ENCODE peak calls at places on chromosomes 13 and 19, in ten cellular contexts. L, X, W, P, H, U, I, G, E and N are unnamed samples.

GRCh38 chr19:2663920-2664571 is 38.4 kb downstream of the GNG7 start:
- DNase-seq in L (peak; percentile 47), X (no peak), W (no peak), P (no peak), H (peak; percentile 20), U (no peak), I (peak; percentile 91), G (no peak), E (no peak), N (no peak)

GRCh38 chr13:107807306-107808073 is 407.8 kb downstream of the LIG4 start:
- DNase-seq in L (no peak), X (no peak), W (no peak), P (no peak), H (no peak), U (no peak), I (no peak), G (no peak), E (no peak), N (no peak)

GRCh38 chr19:16944626-16945363 is 56.0 kb downstream of the F2RL3 start:
- DNase-seq in L (peak; percentile 20), X (no peak), W (no peak), P (no peak), H (no peak), U (no peak), I (peak; percentile 81), G (no peak), E (no peak), N (no peak)

GRCh38 chr13:49241296-49241695 is 6.4 kb upstream of the CDADC1 start:
- DNase-seq in L (no peak), X (no peak), W (no peak), P (no peak), H (no peak), U (no peak), I (no peak), G (no peak), E (no peak), N (no peak)

GRCh38 chr13:57988276-57988675 is 356.7 kb downstream of the PCDH17 start:
- DNase-seq in L (no peak), X (no peak), W (no peak), P (no peak), H (no peak), U (no peak), I (no peak), G (no peak), E (no peak), N (no peak)

GRCh38 chr19:14530005-14530348 is 583 bp downstream of the TECR start:
- DNase-seq in L (no peak), X (no peak), W (no peak), P (no peak), H (no peak), U (no peak), I (no peak), G (no peak), E (no peak), N (no peak)

GRCh38 chr19:13959962-13960862 is 7.9 kb downstream of the DCAF15 start:
- DNase-seq in L (no peak), X (no peak), W (no peak), P (no peak), H (no peak), U (peak; percentile 49), I (no peak), G (no peak), E (no peak), N (no peak)

GRCh38 chr19:10344780-10345179 is 5.4 kb upstream of the ICAM3 start:
- DNase-seq in L (no peak), X (no peak), W (no peak), P (no peak), H (no peak), U (no peak), I (no peak), G (no peak), E (peak; percentile 39), N (no peak)

GRCh38 chr13:100584901-100585300 is 3.7 kb downstream of the GGACT start:
- DNase-seq in L (no peak), X (no peak), W (no peak), P (no peak), H (no peak), U (no peak), I (no peak), G (no peak), E (no peak), N (no peak)

GRCh38 chr19:8231073-8231604 is 22.0 kb downstream of the CERS4 start:
- DNase-seq in L (no peak), X (no peak), W (no peak), P (no peak), H (no peak), U (no peak), I (no peak), G (no peak), E (no peak), N (no peak)

GRCh38 chr19:46697142-46697960 is 19.6 kb downstream of the PRKD2 start:
- DNase-seq in L (peak; percentile 94), X (peak; percentile 93), W (no peak), P (peak; percentile 79), H (peak; percentile 91), U (peak; percentile 82), I (peak; percentile 91), G (peak; percentile 80), E (peak; percentile 49), N (no peak)

GRCh38 chr19:18401580-18402112 is 4.2 kb upstream of the LRRC25 start:
- DNase-seq in L (no peak), X (no peak), W (no peak), P (peak; percentile 67), H (peak; percentile 83), U (no peak), I (peak; percentile 84), G (no peak), E (peak; percentile 69), N (peak; percentile 74)

GRCh38 chr19:34269081-34269480 is 14.7 kb downstream of the GARRE1 start:
- DNase-seq in L (no peak), X (no peak), W (no peak), P (no peak), H (peak; percentile 93), U (no peak), I (no peak), G (no peak), E (no peak), N (peak; percentile 57)

GRCh38 chr19:37896142-37896541 is 10.3 kb downstream of the WDR87 start:
- DNase-seq in L (no peak), X (no peak), W (no peak), P (no peak), H (no peak), U (no peak), I (no peak), G (no peak), E (no peak), N (no peak)

DNA sequence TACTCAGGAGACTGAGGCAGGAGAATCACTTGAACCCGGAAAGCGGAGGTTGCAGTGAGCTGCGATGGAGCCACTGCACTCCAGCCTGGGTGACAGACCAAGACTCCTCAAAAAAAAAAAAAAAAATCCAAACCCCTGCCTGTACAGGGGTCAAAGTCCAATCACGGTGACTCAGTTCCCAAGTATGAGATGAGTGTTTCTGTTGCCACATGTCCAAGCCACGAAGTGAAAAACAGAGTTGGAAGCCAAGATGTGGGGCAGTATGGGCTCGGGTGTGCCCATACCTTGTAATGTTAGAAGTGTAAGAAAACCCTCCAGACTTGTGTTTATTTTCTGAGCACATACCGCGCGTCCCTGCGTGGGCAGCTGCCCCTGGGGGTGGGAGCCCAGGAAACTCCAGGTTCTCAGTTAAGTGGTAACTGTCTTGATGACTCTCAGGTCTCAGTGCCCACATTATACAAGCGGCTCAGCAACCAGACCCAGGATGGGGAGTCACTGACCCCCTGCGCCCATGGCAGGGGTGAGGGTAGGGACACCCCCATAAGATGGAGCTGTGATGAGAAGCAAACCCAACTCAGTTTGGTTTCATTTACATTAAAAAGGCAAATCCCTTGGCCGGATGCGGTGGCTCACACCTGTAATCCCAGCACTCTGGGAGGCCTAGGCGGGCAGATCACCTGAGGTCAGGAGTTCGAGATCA is 1.2 kb upstream of the GPX4 start:
- DNase-seq in L (peak; percentile 64), X (peak; percentile 83), W (no peak), P (peak; percentile 82), H (peak; percentile 82), U (no peak), I (no peak), G (peak; percentile 95), E (peak; percentile 100), N (no peak)
- TF ChIP-seq POLR2A in L (no peak), X (no peak), W (no peak), P (no peak), H (no peak), U (no peak), I (no peak), G (no peak), E (peak; percentile 58), N (no peak)

DNA sequence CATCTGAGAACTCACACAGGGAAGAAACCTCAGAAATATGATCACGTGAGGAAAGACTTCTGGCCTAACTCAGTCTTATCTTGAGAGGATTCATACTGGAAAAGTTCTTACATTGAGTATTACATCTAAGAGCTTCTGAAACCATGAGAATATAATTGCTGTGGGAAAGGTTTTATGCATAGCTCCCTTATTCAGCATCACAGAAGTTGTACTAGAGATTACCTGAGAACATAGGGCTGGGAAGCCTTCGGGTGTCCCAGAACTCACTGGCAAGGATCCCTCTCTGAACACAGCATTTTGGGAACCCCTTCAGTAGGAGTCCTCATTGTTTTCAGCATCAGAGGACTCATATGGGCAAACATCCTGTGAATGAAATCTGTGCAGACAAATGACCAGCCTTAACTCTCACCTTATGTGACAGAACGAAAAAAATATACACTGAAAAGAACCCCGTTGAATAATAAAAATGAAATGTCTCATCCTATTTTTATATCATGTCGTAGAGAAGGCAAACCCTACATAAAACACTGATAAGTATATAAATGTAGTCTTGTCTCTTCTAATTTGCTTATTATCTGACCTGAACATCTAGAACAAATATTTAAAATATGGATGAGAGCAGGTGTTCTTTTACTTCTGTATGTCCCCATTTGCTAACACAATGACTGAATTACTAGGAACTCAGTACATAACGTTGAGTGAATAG is 14.2 kb downstream of the ZNF274 start:
- DNase-seq in L (no peak), X (no peak), W (no peak), P (no peak), H (no peak), U (no peak), I (no peak), G (no peak), E (peak; percentile 13), N (no peak)
- H3K9me3 ChIP-seq in L (peaks cover 100% of the 10 kb centered on the region), X (peaks cover 59% of the 10 kb centered on the region), W (peaks cover 100% of the 10 kb centered on the region), P (peaks cover 100% of the 10 kb centered on the region), H (no peaks in the 10 kb centered on the region), U (peaks cover 97% of the 10 kb centered on the region), I (peaks cover 59% of the 10 kb centered on the region), G (peaks cover 41% of the 10 kb centered on the region), E (peaks cover 88% of the 10 kb centered on the region), N (peaks cover 57% of the 10 kb centered on the region)

GRCh38 chr13:110520431-110521295 is 40.9 kb downstream of the RAB20 start:
- DNase-seq in L (peak; percentile 68), X (peak; percentile 80), W (no peak), P (peak; percentile 91), H (peak; percentile 83), U (no peak), I (peak; percentile 83), G (no peak), E (peak; percentile 53), N (peak; percentile 90)
- TF ChIP-seq POLR2A in L (no peak), X (no peak), W (no peak), P (peak; percentile 30), H (no peak), U (no peak), I (no peak), G (no peak), E (no peak), N (peak; percentile 58)

GRCh38 chr13:47959468-47960088 is 41.5 kb downstream of the SUCLA2 start:
- DNase-seq in L (no peak), X (no peak), W (no peak), P (no peak), H (no peak), U (no peak), I (no peak), G (no peak), E (no peak), N (no peak)
- H3K9me3 ChIP-seq in L (peaks cover 9% of the 10 kb centered on the region), X (no peaks in the 10 kb centered on the region), W (peaks cover 36% of the 10 kb centered on the region), P (peaks cover 23% of the 10 kb centered on the region), H (no peaks in the 10 kb centered on the region), U (peaks cover 34% of the 10 kb centered on the region), I (no peaks in the 10 kb centered on the region), G (peaks cover 22% of the 10 kb centered on the region), E (peaks cover 8% of the 10 kb centered on the region), N (no peaks in the 10 kb centered on the region)

GRCh38 chr19:4130635-4131438 is 6.9 kb upstream of the MAP2K2 start:
- DNase-seq in L (no peak), X (no peak), W (no peak), P (no peak), H (no peak), U (peak; percentile 57), I (no peak), G (peak; percentile 40), E (peak; percentile 90), N (no peak)
- TF ChIP-seq POLR2A in L (no peak), X (no peak), W (no peak), P (peak; percentile 11), H (no peak), U (no peak), I (no peak), G (no peak), E (no peak), N (no peak)